ENCODE peak calls at places on chromosomes 1 and 21, in seven cellular contexts. One of them, this sample, is unnamed.

GRCh38 chr1:43317817-43318471 is 17.2 kb downstream of the TIE1 start:
- DNase-seq in HT-29: no peak
- DNase-seq in NCI-H1105: no peak
- DNase-seq in NCI-H446: peak
- DNase-seq in Peyer's patch: no peak
- DNase-seq in iris pigment epithelial cell: no peak
- DNase-seq in GM13976: no peak
- DNase-seq in this sample: no peak

GRCh38 chr1:10033359-10033845 is 644 bp downstream of the UBE4B start:
- DNase-seq in NCI-H1105: peak
- DNase-seq in NCI-H446: peak
- DNase-seq in Peyer's patch: peak
- DNase-seq in GM13976: no peak
- DNase-seq in HT-29: peak
- DNase-seq in iris pigment epithelial cell: peak
- DNase-seq in this sample: peak

GRCh38 chr1:112849967-112850641 is 105.9 kb downstream of the SLC16A1 start:
- DNase-seq in Peyer's patch: no peak
- DNase-seq in NCI-H1105: no peak
- DNase-seq in iris pigment epithelial cell: no peak
- DNase-seq in HT-29: peak
- DNase-seq in GM13976: no peak
- DNase-seq in NCI-H446: no peak
- DNase-seq in this sample: no peak

GRCh38 chr1:89148259-89148658 is 22.3 kb upstream of the GBP2 start:
- DNase-seq in Peyer's patch: no peak
- DNase-seq in iris pigment epithelial cell: no peak
- DNase-seq in NCI-H1105: no peak
- DNase-seq in HT-29: no peak
- DNase-seq in NCI-H446: no peak
- DNase-seq in GM13976: no peak
- DNase-seq in this sample: no peak

GRCh38 chr1:236185687-236186086 is 43.3 kb downstream of the GPR137B start:
- DNase-seq in iris pigment epithelial cell: no peak
- DNase-seq in NCI-H446: no peak
- DNase-seq in Peyer's patch: no peak
- DNase-seq in GM13976: no peak
- DNase-seq in NCI-H1105: no peak
- DNase-seq in HT-29: no peak
- DNase-seq in this sample: no peak

GRCh38 chr1:156414440-156415064 is 45.5 kb downstream of the RHBG start:
- DNase-seq in Peyer's patch: no peak
- DNase-seq in GM13976: no peak
- DNase-seq in iris pigment epithelial cell: no peak
- DNase-seq in NCI-H446: no peak
- DNase-seq in HT-29: no peak
- DNase-seq in NCI-H1105: no peak
- DNase-seq in this sample: no peak

GRCh38 chr1:24987875-24988559 is 57.9 kb upstream of the RUNX3 start:
- DNase-seq in GM13976: peak
- DNase-seq in Peyer's patch: no peak
- DNase-seq in HT-29: no peak
- DNase-seq in NCI-H1105: no peak
- DNase-seq in NCI-H446: no peak
- DNase-seq in iris pigment epithelial cell: no peak
- DNase-seq in this sample: no peak

GRCh38 chr1:4605158-4605557 is 49.3 kb upstream of the AJAP1 start:
- DNase-seq in NCI-H1105: no peak
- DNase-seq in GM13976: no peak
- DNase-seq in iris pigment epithelial cell: no peak
- DNase-seq in NCI-H446: no peak
- DNase-seq in Peyer's patch: no peak
- DNase-seq in HT-29: no peak
- DNase-seq in this sample: no peak

GRCh38 chr1:187566371-187566770 is 737.6 kb downstream of the PLA2G4A start:
- DNase-seq in Peyer's patch: no peak
- DNase-seq in NCI-H446: peak
- DNase-seq in iris pigment epithelial cell: peak
- DNase-seq in NCI-H1105: no peak
- DNase-seq in GM13976: no peak
- DNase-seq in HT-29: no peak
- DNase-seq in this sample: no peak

GRCh38 chr1:201448981-201449380 is 20.0 kb downstream of the PHLDA3 start:
- DNase-seq in NCI-H446: no peak
- DNase-seq in Peyer's patch: no peak
- DNase-seq in HT-29: no peak
- DNase-seq in NCI-H1105: no peak
- DNase-seq in GM13976: no peak
- DNase-seq in iris pigment epithelial cell: no peak
- DNase-seq in this sample: no peak

GRCh38 chr1:227508431-227508830 is 54.9 kb upstream of the ZNF678 start:
- DNase-seq in iris pigment epithelial cell: no peak
- DNase-seq in Peyer's patch: no peak
- DNase-seq in NCI-H446: no peak
- DNase-seq in GM13976: no peak
- DNase-seq in HT-29: no peak
- DNase-seq in NCI-H1105: no peak
- DNase-seq in this sample: no peak

GRCh38 chr21:14259669-14260458 is 43.9 kb downstream of the RBM11 start:
- DNase-seq in NCI-H1105: peak
- DNase-seq in iris pigment epithelial cell: peak
- DNase-seq in GM13976: peak
- DNase-seq in Peyer's patch: no peak
- DNase-seq in HT-29: peak
- DNase-seq in NCI-H446: peak
- DNase-seq in this sample: no peak

GRCh38 chr1:26706315-26706714 is 10.5 kb downstream of the ARID1A start:
- DNase-seq in iris pigment epithelial cell: no peak
- DNase-seq in NCI-H1105: no peak
- DNase-seq in GM13976: no peak
- DNase-seq in NCI-H446: no peak
- DNase-seq in Peyer's patch: peak
- DNase-seq in HT-29: peak
- DNase-seq in this sample: no peak

GRCh38 chr1:216075339-216075738 is 347.9 kb downstream of the USH2A start:
- DNase-seq in Peyer's patch: no peak
- DNase-seq in GM13976: no peak
- DNase-seq in HT-29: no peak
- DNase-seq in NCI-H446: peak
- DNase-seq in NCI-H1105: no peak
- DNase-seq in iris pigment epithelial cell: no peak
- DNase-seq in this sample: no peak